ENCODE peak calls at places on chromosomes 11 and 22, in seven cellular contexts. K is IMR-90, R is mesendoderm, D is H1, J is neuronal stem cell, C is H9, Z is mesenchymal stem cell. L is an unnamed sample.

GRCh38 chr22:49092751-49093150 is 734.9 kb downstream of the BRD1 start:
- DNase-seq in Z (no peak), C (no peak), K (no peak), D (no peak), R (no peak), J (no peak), L (no peak)

GRCh38 chr11:88414981-88415391 is 77.5 kb upstream of the CTSC start:
- DNase-seq in J (no peak), R (no peak), K (peak), Z (peak), D (no peak), C (no peak), L (no peak)

GRCh38 chr11:20374746-20375305 is 11.3 kb downstream of the HTATIP2 start:
- DNase-seq in R (no peak), J (no peak), D (no peak), Z (no peak), C (no peak), K (peak), L (no peak)

GRCh38 chr11:68036717-68037239 is 2.0 kb upstream of the TCIRG1 start:
- DNase-seq in R (no peak), J (no peak), Z (no peak), K (no peak), C (no peak), D (no peak), L (peak)

GRCh38 chr22:21451545-21452520 is 15.4 kb upstream of the TMEM191C start:
- DNase-seq in C (peak), J (no peak), K (no peak), D (peak), R (no peak), Z (no peak), L (no peak)

GRCh38 chr11:67400251-67400941 is 1.3 kb downstream of the PPP1CA start:
- DNase-seq in D (no peak), K (no peak), Z (peak), C (no peak), J (no peak), R (no peak), L (no peak)

GRCh38 chr11:13970986-13971385 is 8.5 kb downstream of the SPON1 start:
- DNase-seq in R (peak), J (no peak), Z (no peak), K (no peak), D (peak), C (peak), L (no peak)

GRCh38 chr11:122754553-122755322 is 83.6 kb upstream of the CRTAM start:
- DNase-seq in Z (peak), D (peak), K (no peak), R (peak), C (peak), J (no peak), L (peak)

GRCh38 chr11:96049426-96049825 is 125.5 kb upstream of the MTMR2 start:
- DNase-seq in D (no peak), K (peak), Z (peak), C (no peak), R (no peak), J (no peak), L (peak)

GRCh38 chr11:37465221-37465620 is 867.2 kb upstream of the RAG2 start:
- DNase-seq in D (no peak), K (peak), C (no peak), Z (no peak), R (peak), J (no peak), L (no peak)

GRCh38 chr11:31816467-31817053 is 5.4 kb upstream of the PAX6 start:
- DNase-seq in R (peak), K (no peak), D (peak), J (peak), Z (no peak), C (peak), L (no peak)

GRCh38 chr11:46020084-46020483 is 97.6 kb downstream of the LARGE2 start:
- DNase-seq in C (no peak), Z (no peak), J (no peak), K (no peak), D (no peak), R (no peak), L (no peak)

GRCh38 chr11:83044958-83045712 is 26.6 kb downstream of the RAB30 start:
- DNase-seq in Z (peak), J (no peak), D (no peak), R (no peak), K (peak), C (no peak), L (no peak)

GRCh38 chr11:69671734-69672465 is 3.3 kb downstream of the LTO1 start:
- DNase-seq in Z (no peak), J (no peak), D (no peak), C (no peak), R (no peak), K (no peak), L (no peak)

GRCh38 chr11:19711911-19712280 is 741 bp upstream of the NAV2 start:
- DNase-seq in R (no peak), K (no peak), C (peak), J (no peak), Z (no peak), D (no peak), L (no peak)

GRCh38 chr11:88508808-88509581 is 171.5 kb upstream of the CTSC start:
- DNase-seq in D (peak), C (peak), J (no peak), K (no peak), Z (peak), R (peak), L (no peak)

GRCh38 chr11:117154468-117154867 is 10.4 kb downstream of the PAFAH1B2 start:
- DNase-seq in K (no peak), D (no peak), C (no peak), J (no peak), R (no peak), Z (no peak), L (no peak)

GRCh38 chr11:103907548-103908455 is 128.6 kb upstream of the DDI1 start:
- DNase-seq in R (no peak), C (no peak), J (no peak), K (peak), D (no peak), Z (peak), L (no peak)

GRCh38 chr11:66886671-66887221 is 29.9 kb downstream of the LRFN4 start:
- DNase-seq in Z (no peak), D (no peak), R (no peak), K (peak), C (no peak), J (no peak), L (no peak)

GRCh38 chr22:44859641-44860040 is 107.3 kb downstream of the ARHGAP8 start:
- DNase-seq in J (no peak), C (no peak), R (no peak), K (no peak), Z (no peak), D (no peak), L (no peak)

GRCh38 chr22:43182118-43182517 is 4.8 kb downstream of the TTLL12 start:
- DNase-seq in K (no peak), C (no peak), Z (no peak), D (no peak), R (no peak), J (no peak), L (no peak)

GRCh38 chr22:35411112-35411511 is 11.2 kb downstream of the MCM5 start:
- DNase-seq in C (no peak), J (no peak), K (no peak), R (peak), Z (no peak), D (no peak), L (no peak)

GRCh38 chr11:61532136-61533038 is 23.8 kb downstream of the LRRC10B start:
- DNase-seq in Z (peak), R (peak), C (peak), D (peak), K (no peak), J (no peak), L (peak)

GRCh38 chr22:31133911-31134310 is 6.4 kb downstream of the PLA2G3 start:
- DNase-seq in J (no peak), C (no peak), K (no peak), Z (no peak), D (no peak), R (no peak), L (no peak)

GRCh38 chr11:72328366-72329224 is 84.6 kb upstream of the PHOX2A start:
- DNase-seq in Z (no peak), K (peak), J (no peak), C (no peak), D (no peak), R (peak), L (no peak)

GRCh38 chr11:114040706-114041211 is 18.8 kb upstream of the ZBTB16 start:
- DNase-seq in J (no peak), C (no peak), R (no peak), K (peak), D (no peak), Z (peak), L (no peak)

GRCh38 chr11:134742956-134743808 is 331.1 kb upstream of the B3GAT1 start:
- DNase-seq in R (peak), K (no peak), C (no peak), J (no peak), D (no peak), Z (no peak), L (no peak)

GRCh38 chr22:35330258-35330861 is 30.7 kb downstream of the TOM1 start:
- DNase-seq in Z (peak), D (no peak), C (no peak), K (peak), J (no peak), R (no peak), L (peak)

GRCh38 chr22:37703906-37704305 is 7.1 kb downstream of the TRIOBP start:
- DNase-seq in R (no peak), K (peak), J (no peak), Z (no peak), D (no peak), C (no peak), L (no peak)

GRCh38 chr11:116175707-116176106 is 597.1 kb downstream of the BUD13 start:
- DNase-seq in Z (no peak), C (no peak), K (no peak), R (no peak), J (no peak), D (no peak), L (no peak)

GRCh38 chr11:22510741-22511140 is 114.9 kb downstream of the FANCF start:
- DNase-seq in J (no peak), C (no peak), K (peak), Z (no peak), D (no peak), R (no peak), L (peak)

GRCh38 chr22:44449061-44449682 is 48.9 kb downstream of the RTL6 start:
- DNase-seq in R (peak), K (peak), Z (peak), J (no peak), C (no peak), D (no peak), L (peak)

GRCh38 chr11:67280791-67281551 is 8.1 kb upstream of the ANKRD13D start:
- DNase-seq in R (no peak), K (no peak), J (no peak), C (no peak), Z (no peak), D (no peak), L (no peak)

GRCh38 chr11:79419120-79419519 is 21.7 kb downstream of the TENM4 start:
- DNase-seq in D (no peak), R (peak), C (no peak), K (peak), J (no peak), Z (peak), L (peak)

GRCh38 chr11:48050304-48050703 is 69.9 kb downstream of the PTPRJ start:
- DNase-seq in D (no peak), J (no peak), C (no peak), K (no peak), R (no peak), Z (no peak), L (no peak)

GRCh38 chr11:58905716-58906547 is 33.4 kb upstream of the GLYATL1 start:
- DNase-seq in C (peak), K (peak), R (peak), Z (peak), J (peak), D (peak), L (peak)

GRCh38 chr11:126477526-126478275 is 122.2 kb downstream of the ST3GAL4 start:
- DNase-seq in C (no peak), K (no peak), D (no peak), J (no peak), Z (no peak), R (no peak), L (no peak)

GRCh38 chr11:48013269-48013901 is 33.0 kb downstream of the PTPRJ start:
- DNase-seq in K (peak), R (no peak), J (no peak), C (no peak), Z (peak), D (no peak), L (no peak)

GRCh38 chr11:680476-680875 is 14.5 kb downstream of the DEAF1 start:
- DNase-seq in R (no peak), K (no peak), C (no peak), J (no peak), D (no peak), Z (no peak), L (no peak)

GRCh38 chr11:680970-681369 is 14.1 kb downstream of the DEAF1 start:
- DNase-seq in C (no peak), D (no peak), J (no peak), Z (no peak), K (no peak), R (no peak), L (no peak)

GRCh38 chr11:674406-674805 is 20.6 kb downstream of the DEAF1 start:
- DNase-seq in K (no peak), R (no peak), J (no peak), Z (no peak), C (no peak), D (no peak), L (no peak)

GRCh38 chr11:678297-678696 is 16.7 kb downstream of the DEAF1 start:
- DNase-seq in R (no peak), K (no peak), Z (no peak), C (no peak), J (no peak), D (no peak), L (no peak)

GRCh38 chr11:679271-680207 is 15.5 kb downstream of the DEAF1 start:
- DNase-seq in J (no peak), K (no peak), Z (no peak), D (no peak), R (no peak), C (no peak), L (no peak)
- H3K23ac ChIP-seq in J (no peak), K (no peak), Z (no peak), D (no peak), R (no peak), C (no peak), L (no peak)

GRCh38 chr22:26047920-26048319 is 121.3 kb upstream of the SEZ6L start:
- DNase-seq in Z (no peak), K (no peak), J (no peak), D (no peak), R (no peak), C (no peak), L (no peak)
- H3K23ac ChIP-seq in Z (no peak), K (no peak), J (no peak), D (no peak), R (no peak), C (no peak), L (no peak)

DNA sequence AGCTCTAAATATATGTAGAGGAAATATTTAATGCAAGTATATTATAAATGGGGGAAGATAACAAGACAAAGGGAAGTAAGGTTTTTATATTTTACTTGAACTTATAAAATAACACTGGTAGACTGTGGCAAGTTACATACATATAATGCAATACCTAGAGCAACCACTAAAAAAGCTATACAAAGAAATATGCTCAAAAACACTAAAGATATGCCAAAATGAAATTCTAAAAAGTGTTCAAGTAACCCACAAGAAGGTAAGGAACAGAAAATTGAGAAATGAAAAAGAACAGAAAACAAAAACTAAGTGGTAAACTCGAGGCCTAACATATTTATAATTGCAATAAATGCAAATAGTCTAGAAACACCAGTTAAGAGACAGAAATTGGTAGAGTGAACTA is 32.5 kb downstream of the BTG4 start:
- DNase-seq in C (no peak), J (no peak), D (no peak), Z (no peak), K (no peak), R (no peak), L (no peak)
- H3K23ac ChIP-seq in C (no peak), J (no peak), D (no peak), Z (no peak), K (no peak), R (no peak), L (no peak)

DNA sequence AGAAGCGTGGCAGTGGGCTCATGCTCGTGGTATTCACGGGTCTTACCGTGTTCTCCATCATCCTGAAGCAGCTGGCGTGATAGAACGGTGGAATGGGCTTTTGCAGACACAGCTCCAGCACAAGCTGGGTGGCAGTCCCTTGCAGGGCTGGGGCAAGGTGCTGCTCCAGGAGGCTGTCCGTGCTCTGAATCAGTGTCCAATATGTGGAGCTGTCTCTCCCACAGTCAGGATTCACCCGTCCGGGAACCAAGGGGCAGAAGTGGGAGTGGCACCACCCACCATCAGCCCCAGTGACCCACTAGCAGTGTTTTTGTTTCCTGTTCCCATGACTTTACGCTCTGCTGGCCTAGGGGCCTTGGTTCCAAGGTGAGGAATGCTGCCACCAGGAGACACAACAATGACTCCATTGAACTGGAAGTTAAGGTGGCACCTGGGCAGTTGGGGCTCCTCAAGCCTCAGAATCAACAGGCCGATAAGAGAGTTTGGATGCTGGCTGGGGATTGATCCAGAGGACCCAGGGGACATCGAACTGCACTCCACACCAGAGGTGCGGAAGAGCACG is 16.9 kb upstream of the CD81 start:
- DNase-seq in K (no peak), J (no peak), Z (no peak), D (no peak), C (no peak), R (no peak), L (no peak)
- H3K23ac ChIP-seq in K (no peak), J (peak), Z (no peak), D (no peak), C (no peak), R (no peak), L (no peak)

GRCh38 chr11:76159303-76159937 is 46.9 kb downstream of the WNT11 start:
- DNase-seq in K (no peak), J (no peak), Z (no peak), C (no peak), D (no peak), R (no peak), L (no peak)

GRCh38 chr11:76158394-76159302 is 47.7 kb downstream of the WNT11 start:
- DNase-seq in J (no peak), K (no peak), Z (no peak), D (no peak), R (no peak), C (no peak), L (peak)

GRCh38 chr11:76157891-76158290 is 48.4 kb downstream of the WNT11 start:
- DNase-seq in Z (no peak), D (no peak), J (no peak), R (no peak), C (no peak), K (no peak), L (no peak)

GRCh38 chr11:76155455-76156232 is 50.7 kb downstream of the WNT11 start:
- DNase-seq in K (no peak), R (no peak), C (no peak), Z (no peak), D (no peak), J (no peak), L (peak)

DNA sequence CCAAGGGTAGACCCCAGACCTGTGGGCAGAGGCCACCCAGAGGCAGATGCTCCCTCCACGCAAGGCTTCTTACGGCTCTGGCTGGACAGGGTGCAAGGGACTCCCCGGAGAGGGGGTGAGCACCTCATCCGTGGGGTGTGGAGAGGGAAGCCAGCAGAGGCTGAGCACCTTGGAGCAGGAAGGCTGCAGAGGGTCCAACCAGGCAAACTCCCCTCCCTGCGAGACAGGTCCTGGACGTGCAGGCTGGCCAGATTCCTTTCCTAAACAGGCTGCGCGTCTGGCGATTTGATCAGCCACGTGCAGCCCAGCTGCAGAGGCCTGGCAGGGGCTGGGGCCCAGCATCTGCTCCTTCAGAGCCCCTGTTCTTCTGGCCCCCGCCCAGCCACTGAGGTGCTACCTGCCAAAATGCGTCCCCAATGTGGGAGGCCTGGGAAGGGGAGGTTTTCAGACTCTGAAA is 49.3 kb downstream of the WNT11 start:
- DNase-seq in C (no peak), D (no peak), Z (no peak), J (no peak), R (no peak), K (no peak), L (no peak)
- H3K23ac ChIP-seq in C (no peak), D (no peak), Z (no peak), J (no peak), R (no peak), K (no peak), L (no peak)

DNA sequence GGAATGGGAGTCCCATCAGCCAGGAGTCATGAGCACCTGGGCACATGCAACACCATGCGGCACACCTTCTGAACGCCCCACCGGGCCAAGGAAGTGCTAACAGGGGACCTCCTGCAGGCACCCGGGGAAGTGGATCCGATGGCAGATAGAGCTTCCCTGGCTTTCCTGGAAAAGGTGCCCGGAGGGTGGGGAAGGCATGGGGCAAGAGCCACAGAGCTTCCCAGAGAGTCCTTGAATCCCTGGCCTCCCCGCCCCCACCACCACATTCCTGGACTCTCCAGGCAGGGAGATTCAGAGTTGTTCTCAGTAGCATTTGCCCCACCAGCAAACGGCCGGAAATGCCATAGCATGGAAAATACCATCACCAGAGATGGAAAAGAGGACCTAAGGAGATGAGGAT is 8.3 kb downstream of the TRIM29 start:
- DNase-seq in D (no peak), R (peak), C (no peak), Z (no peak), K (no peak), J (no peak), L (peak)
- H3K23ac ChIP-seq in D (no peak), R (no peak), C (no peak), Z (no peak), K (no peak), J (no peak), L (no peak)

L was measured in trophoblast cell.